ENCODE peak calls at places on chromosomes 6 and 20, in four cellular contexts. O is K562, U is HepG2, Y is GM12878. M is an unnamed sample.

GRCh38 chr6:39048481-39049399 is at the start of gene GLP1R:
- DNase-seq in Y (no peak), O (peak), U (no peak), M (no peak)

GRCh38 chr20:58349586-58349985 is 39.4 kb upstream of the VAPB start:
- DNase-seq in Y (no peak), U (no peak), O (no peak), M (no peak)

GRCh38 chr20:52649727-52650126 is 322.4 kb upstream of the TSHZ2 start:
- DNase-seq in U (no peak), O (no peak), Y (no peak), M (no peak)

GRCh38 chr20:5719861-5720401 is 30.3 kb upstream of the SHLD1 start:
- DNase-seq in U (peak), Y (no peak), O (peak), M (no peak)

GRCh38 chr20:5171790-5172164 is 45.0 kb downstream of the CDS2 start:
- DNase-seq in Y (no peak), O (no peak), U (no peak), M (no peak)

GRCh38 chr20:37346526-37347346 is 796 bp downstream of the SRC start:
- DNase-seq in O (peak), U (no peak), Y (no peak), M (no peak)

GRCh38 chr6:82691997-82692396 is 328.4 kb downstream of the TPBG start:
- DNase-seq in U (no peak), Y (no peak), O (no peak), M (no peak)

GRCh38 chr20:64261138-64261537 is 5.6 kb downstream of the PCMTD2 start:
- DNase-seq in Y (no peak), O (no peak), U (no peak), M (no peak)

GRCh38 chr20:63441136-63441776 is 31.2 kb downstream of the KCNQ2 start:
- DNase-seq in O (no peak), Y (peak), U (no peak), M (no peak)

GRCh38 chr20:23225407-23226060 is 125.1 kb upstream of the NXT1 start:
- DNase-seq in O (no peak), Y (no peak), U (no peak), M (no peak)

GRCh38 chr6:143804835-143805239 is 38.3 kb upstream of the LTV1 start:
- DNase-seq in U (no peak), Y (no peak), O (peak), M (no peak)

GRCh38 chr6:121442591-121442990 is 7.1 kb downstream of the GJA1 start:
- DNase-seq in U (no peak), Y (no peak), O (no peak), M (no peak)

GRCh38 chr20:56925696-56926101 is 296.6 kb downstream of the TFAP2C start:
- DNase-seq in U (no peak), O (no peak), Y (no peak), M (no peak)

GRCh38 chr6:24909281-24910216 is 26.2 kb downstream of the RIPOR2 start:
- DNase-seq in U (no peak), Y (no peak), O (no peak), M (no peak)

GRCh38 chr6:5091646-5092045 is 6.5 kb downstream of the PPP1R3G start:
- DNase-seq in Y (no peak), O (no peak), U (no peak), M (no peak)

GRCh38 chr6:29502181-29502580 is 14.4 kb upstream of the MAS1L start:
- DNase-seq in O (no peak), U (no peak), Y (no peak), M (no peak)

GRCh38 chr20:61503106-61503505 is 251.0 kb downstream of the CDH4 start:
- DNase-seq in O (no peak), Y (no peak), U (no peak), M (no peak)

GRCh38 chr20:61502433-61502832 is 250.4 kb downstream of the CDH4 start:
- DNase-seq in U (no peak), O (no peak), Y (no peak), M (no peak)

GRCh38 chr20:61497029-61497627 is 245.1 kb downstream of the CDH4 start:
- DNase-seq in O (no peak), U (no peak), Y (no peak), M (no peak)

GRCh38 chr20:61500791-61501321 is 248.8 kb downstream of the CDH4 start:
- DNase-seq in O (no peak), U (no peak), Y (no peak), M (no peak)

DNA sequence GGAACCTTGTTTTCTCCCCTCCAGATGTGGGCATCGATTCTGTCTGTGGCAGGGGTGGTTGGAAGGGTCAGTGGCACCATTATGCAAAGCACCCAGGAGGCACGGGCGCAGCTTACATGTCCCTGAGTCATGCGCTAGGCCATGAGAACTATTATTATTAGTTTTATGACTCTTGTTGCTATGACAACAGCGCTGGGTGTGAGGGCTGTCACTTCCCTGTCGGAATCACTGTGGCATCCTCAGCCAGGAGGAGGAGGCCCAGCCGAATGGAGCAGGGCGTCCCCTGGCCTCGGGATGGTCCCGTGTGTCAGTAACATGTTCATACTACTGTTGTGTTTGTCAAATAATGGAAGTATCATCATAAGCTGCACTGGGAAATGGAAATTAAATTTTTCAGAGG is 247.8 kb downstream of the CDH4 start:
- DNase-seq in U (no peak), O (no peak), Y (no peak), M (no peak)
- TF ChIP-seq POLR2AphosphoS5 in U (no peak), O (no peak), Y (no peak), M (no peak)

DNA sequence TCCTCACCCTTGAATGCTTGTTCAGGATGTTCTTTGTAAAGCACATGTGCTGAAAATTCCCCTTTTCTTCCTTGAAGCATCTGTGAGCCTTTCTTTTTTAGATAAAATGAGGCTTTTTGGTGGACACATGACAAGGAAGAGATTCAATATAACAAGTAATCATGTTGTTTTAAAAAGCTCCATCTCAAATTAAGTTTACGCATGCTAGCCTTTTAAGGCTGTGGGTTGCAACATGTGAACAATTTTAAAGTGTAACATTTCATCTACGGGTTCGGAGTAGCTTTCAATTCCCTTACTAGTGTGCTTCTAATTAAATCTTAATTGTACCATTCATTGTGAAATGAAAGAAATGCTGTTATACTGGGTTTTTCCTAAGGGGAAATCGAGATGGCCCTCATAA is 19.2 kb upstream of the OSTM1 start:
- DNase-seq in Y (no peak), O (no peak), U (no peak), M (no peak)
- TF ChIP-seq ZNF274 in Y (no peak), O (no peak), U (no peak), M (no peak)

DNA sequence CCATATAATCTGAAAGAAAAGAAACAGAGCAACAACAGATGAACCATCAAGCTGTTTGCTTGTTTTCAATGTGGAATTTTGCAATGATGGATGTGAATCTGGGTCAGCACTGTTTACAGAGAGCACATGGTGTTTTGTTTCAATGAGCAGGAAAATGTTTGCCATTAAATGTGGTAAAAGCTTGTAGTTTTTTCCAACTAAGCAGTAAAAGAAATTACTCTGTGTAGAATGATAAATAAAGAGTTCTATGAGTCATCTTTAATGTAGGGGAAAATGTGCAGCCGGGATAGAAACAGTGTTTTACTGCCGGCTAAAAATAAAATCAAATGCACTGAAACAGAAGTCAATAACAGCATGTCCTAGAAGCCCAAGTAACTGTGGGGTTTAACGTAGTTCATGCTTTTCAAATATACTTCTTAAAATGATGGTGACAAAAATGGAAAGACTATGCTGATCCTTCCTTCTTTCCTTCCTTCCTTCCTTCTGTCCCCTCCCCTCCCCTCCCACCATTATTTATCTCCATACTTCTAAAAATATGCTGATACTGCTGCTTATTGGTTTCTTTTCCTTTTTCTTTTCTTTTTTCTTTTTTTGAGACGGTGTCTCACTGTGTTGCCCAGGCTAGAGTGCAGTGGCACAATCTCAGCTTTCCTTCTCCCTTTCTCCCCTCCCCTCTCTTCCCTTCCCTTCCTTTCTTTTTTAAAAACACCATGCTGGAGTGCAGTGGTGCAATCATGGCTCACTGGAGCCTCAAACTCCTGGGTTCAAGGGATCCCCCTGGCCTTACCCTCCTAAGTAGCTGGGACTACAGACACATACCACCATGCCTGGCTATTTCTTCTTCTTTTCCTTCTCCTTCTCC is 6.3 kb upstream of the NAA20 start:
- DNase-seq in O (no peak), Y (no peak), U (peak), M (no peak)
- TF ChIP-seq REST in O (no peak), Y (no peak), U (no peak), M (no peak)

GRCh38 chr20:30511322-30512030 is 746.0 kb upstream of the DEFB115 start:
- DNase-seq in Y (no peak), O (no peak), U (no peak), M (no peak)

GRCh38 chr20:30513050-30513628 is 744.3 kb upstream of the DEFB115 start:
- DNase-seq in U (no peak), O (peak), Y (no peak), M (no peak)
- TF ChIP-seq POLR2AphosphoS5 in U (no peak), O (no peak), Y (no peak), M (no peak)

M was measured in HCT116.